ENCODE peak calls at places on chromosome 4, in five cellular contexts. W is right lobe of liver; T is AG09309; Z is CD4-positive, alpha-beta T cell; B is mucosa of descending colon. P is an unnamed sample.

GRCh38 chr4:52946811-52947210 is 84.7 kb downstream of the RASL11B start:
- DNase-seq in W (no peak), T (no peak), B (no peak), Z (no peak), P (no peak)

GRCh38 chr4:145709843-145710242 is 29.9 kb downstream of the C4orf51 start:
- DNase-seq in W (no peak), Z (no peak), B (no peak), T (peak; percentile 84), P (no peak)

GRCh38 chr4:128068927-128069326 is 7.8 kb downstream of the LARP1B start:
- DNase-seq in W (no peak), B (no peak), Z (no peak), T (no peak), P (no peak)

GRCh38 chr4:158346576-158346975 is 136.3 kb downstream of the TMEM144 start:
- DNase-seq in T (no peak), W (no peak), Z (no peak), B (no peak), P (no peak)

GRCh38 chr4:186840222-186840701 is 116.6 kb upstream of the FAT1 start:
- DNase-seq in T (no peak), W (no peak), Z (no peak), B (peak; percentile 27), P (no peak)

GRCh38 chr4:167595898-167596297 is 361.6 kb upstream of the SPOCK3 start:
- DNase-seq in T (no peak), Z (no peak), B (no peak), W (no peak), P (no peak)

GRCh38 chr4:180363817-180364216 is 1879.4 kb upstream of the TENM3 start:
- DNase-seq in T (no peak), Z (no peak), B (no peak), W (no peak), P (no peak)

GRCh38 chr4:92198711-92199110 is 105.1 kb upstream of the GRID2 start:
- DNase-seq in Z (no peak), W (no peak), B (no peak), T (no peak), P (no peak)

GRCh38 chr4:110156442-110156841 is 42.0 kb downstream of the ELOVL6 start:
- DNase-seq in B (no peak), W (no peak), Z (no peak), T (no peak), P (no peak)

GRCh38 chr4:129232627-129233337 is 136.8 kb downstream of the C4orf33 start:
- DNase-seq in Z (no peak), W (no peak), T (no peak), B (no peak), P (no peak)

GRCh38 chr4:146981651-146982050 is 36.0 kb upstream of the TTC29 start:
- DNase-seq in T (no peak), Z (no peak), W (no peak), B (no peak), P (no peak)

GRCh38 chr4:158172558-158173258 is at the start of gene GASK1B:
- DNase-seq in W (no peak), Z (no peak), T (no peak), B (peak; percentile 34), P (no peak)

GRCh38 chr4:136558940-136559494 is 973.3 kb downstream of the PCDH18 start:
- DNase-seq in Z (no peak), W (no peak), T (no peak), B (no peak), P (no peak)

GRCh38 chr4:6227412-6228157 is 27.2 kb upstream of the JAKMIP1 start:
- DNase-seq in Z (no peak), W (no peak), B (no peak), T (no peak), P (no peak)

GRCh38 chr4:74805601-74806000 is 11.3 kb upstream of the BTC start:
- DNase-seq in W (no peak), Z (no peak), T (no peak), B (no peak), P (no peak)

GRCh38 chr4:145069361-145069760 is 28.6 kb downstream of the ANAPC10 start:
- DNase-seq in W (no peak), Z (no peak), T (no peak), B (no peak), P (no peak)

GRCh38 chr4:73653695-73654106 is 33.5 kb upstream of the RASSF6 start:
- DNase-seq in Z (no peak), B (no peak), W (peak; percentile 59), T (no peak), P (no peak)

GRCh38 chr4:39883645-39884044 is 94.1 kb downstream of the PDS5A start:
- DNase-seq in W (no peak), T (no peak), Z (no peak), B (no peak), P (no peak)

GRCh38 chr4:7929530-7929951 is 10.1 kb downstream of the AFAP1 start:
- DNase-seq in Z (no peak), T (no peak), W (no peak), B (peak; percentile 80), P (no peak)

GRCh38 chr4:26235500-26235899 is 85.3 kb upstream of the RBPJ start:
- DNase-seq in T (peak; percentile 43), Z (no peak), W (no peak), B (peak; percentile 61), P (no peak)

GRCh38 chr4:80215449-80216052 is 18.2 kb downstream of the PRDM8 start:
- DNase-seq in W (no peak), B (no peak), T (no peak), Z (no peak), P (no peak)

GRCh38 chr4:84634961-84635360 is 52.0 kb downstream of the CDS1 start:
- DNase-seq in B (no peak), Z (no peak), T (no peak), W (no peak), P (no peak)

GRCh38 chr4:25861951-25862410 is 807 bp downstream of the SEL1L3 start:
- DNase-seq in W (peak; percentile 37), T (no peak), B (peak; percentile 65), Z (no peak), P (no peak)

GRCh38 chr4:168654206-168655174 is 157.6 kb downstream of the PALLD start:
- DNase-seq in B (peak; percentile 85), Z (no peak), W (no peak), T (no peak), P (no peak)

GRCh38 chr4:129747756-129748155 is 651.8 kb downstream of the C4orf33 start:
- DNase-seq in Z (no peak), T (no peak), W (no peak), B (no peak), P (no peak)

GRCh38 chr4:80268936-80269335 is 2.5 kb downstream of the FGF5 start:
- DNase-seq in Z (no peak), T (no peak), W (no peak), B (no peak), P (no peak)

GRCh38 chr4:22670953-22671352 is 21.8 kb upstream of the GBA3 start:
- DNase-seq in Z (no peak), T (no peak), W (no peak), B (no peak), P (no peak)

GRCh38 chr4:100317032-100317864 is 127.0 kb upstream of the DDIT4L start:
- DNase-seq in B (no peak), Z (no peak), T (no peak), W (no peak), P (no peak)

GRCh38 chr4:183611210-183611830 is 47.7 kb downstream of the RWDD4 start:
- DNase-seq in Z (no peak), T (no peak), W (no peak), B (no peak), P (no peak)

DNA sequence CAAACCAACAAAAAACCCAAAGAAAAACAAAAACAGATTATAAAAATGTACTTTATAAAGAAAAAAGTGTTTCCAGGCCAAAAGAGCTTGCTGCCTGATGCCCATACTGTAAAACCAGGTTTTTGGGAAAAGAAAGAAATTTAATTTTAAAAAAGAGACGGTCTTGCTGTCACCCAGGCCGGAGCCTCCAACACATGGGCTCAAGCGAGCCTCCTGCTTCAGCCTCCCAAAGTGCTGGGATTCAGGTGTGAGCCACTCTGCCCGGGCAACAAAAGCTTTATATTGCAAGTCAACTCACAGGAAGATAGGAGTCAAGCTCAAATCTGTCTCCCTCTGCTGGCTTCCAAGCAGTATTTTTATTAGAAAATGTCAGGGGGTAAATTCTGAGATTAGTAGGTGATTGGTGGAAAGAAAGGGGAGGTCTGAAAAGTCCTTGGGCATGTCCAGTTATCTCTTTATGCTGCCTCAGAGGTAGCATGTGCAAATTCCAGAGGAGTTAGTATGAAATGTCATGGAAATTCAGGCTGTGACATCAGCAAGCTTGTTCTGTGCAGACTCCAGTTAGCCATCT is 39.4 kb downstream of the MGST2 start:
- DNase-seq in W (no peak), T (no peak), Z (no peak), B (no peak), P (no peak)
- TF ChIP-seq CTCF in W (peak; percentile 29), T (peak; percentile 15), Z (no peak), B (no peak), P (peak; percentile 24)

GRCh38 chr4:46931981-46932380 is 22.9 kb upstream of the COX7B2 start:
- DNase-seq in B (no peak), Z (no peak), T (no peak), W (no peak), P (no peak)

GRCh38 chr4:46934731-46935130 is 25.7 kb upstream of the COX7B2 start:
- DNase-seq in B (no peak), W (no peak), Z (no peak), T (no peak), P (no peak)

GRCh38 chr4:46933686-46934085 is 24.6 kb upstream of the COX7B2 start:
- DNase-seq in W (no peak), Z (no peak), T (no peak), B (no peak), P (no peak)

DNA sequence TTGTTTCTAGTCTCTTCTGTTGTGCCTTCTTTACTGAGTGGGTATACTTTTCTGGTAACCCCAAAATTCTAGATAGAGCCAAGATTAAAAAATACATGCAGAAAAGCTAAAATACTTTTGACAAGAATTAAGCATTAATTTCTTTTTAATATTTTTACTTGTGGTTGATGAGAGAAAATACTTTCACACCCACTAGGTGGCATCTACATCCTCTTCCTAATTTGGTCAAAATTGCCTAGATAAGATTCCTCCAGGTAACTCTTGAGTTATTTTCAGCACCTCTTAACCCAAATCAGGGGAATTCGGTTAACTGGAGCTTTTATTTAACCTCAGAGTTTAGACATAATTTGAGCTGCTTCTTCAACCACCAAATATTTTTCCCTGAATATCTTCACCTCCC is 28.4 kb upstream of the COX7B2 start:
- DNase-seq in B (no peak), T (no peak), W (no peak), Z (no peak), P (no peak)
- TF ChIP-seq CTCF in B (no peak), T (no peak), W (peak; percentile 18), Z (no peak), P (no peak)

GRCh38 chr4:3848323-3848722 is 82.1 kb downstream of the ADRA2C start:
- DNase-seq in B (no peak), W (no peak), T (no peak), Z (no peak), P (no peak)
- TF ChIP-seq CTCF in B (no peak), W (no peak), T (no peak), Z (no peak), P (no peak)

GRCh38 chr4:70885174-70885573 is 17.0 kb upstream of the MOB1B start:
- DNase-seq in W (no peak), B (no peak), T (no peak), Z (no peak), P (no peak)
- TF ChIP-seq CTCF in W (no peak), B (no peak), T (no peak), Z (no peak), P (no peak)

DNA sequence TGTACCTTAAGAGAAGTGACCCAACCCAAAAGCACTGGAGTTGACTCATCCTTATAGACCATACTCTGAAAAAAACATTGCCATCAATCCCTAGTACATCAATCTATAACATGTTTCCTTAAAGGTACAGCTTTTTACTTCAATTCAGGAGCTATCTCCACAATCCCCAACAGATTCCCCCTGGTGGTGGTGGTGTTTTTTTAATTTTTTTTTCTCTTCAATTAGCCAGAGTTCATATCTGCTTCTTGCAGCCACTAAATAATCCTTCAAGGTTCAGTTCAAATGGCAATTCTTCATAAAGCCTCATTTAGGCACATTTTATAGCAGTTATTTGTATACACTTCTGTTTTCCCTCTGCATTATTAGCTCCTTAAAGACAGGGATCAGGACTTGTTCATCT is 60.7 kb upstream of the KDR start:
- DNase-seq in B (no peak), W (no peak), Z (no peak), T (no peak), P (no peak)
- TF ChIP-seq CTCF in B (no peak), W (no peak), Z (no peak), T (no peak), P (peak; percentile 36)